ENCODE peak calls at places on chromosomes 16 and 17, in ten cellular contexts. U is endodermal cell, N is A549, S is tibial artery, A is cardiac muscle cell, P is astrocyte of the spinal cord, K is psoas muscle, J is vagina, C is cardiac fibroblast, G is mucosa of descending colon. L is an unnamed sample.

GRCh38 chr17:4986951-4987766 is at the start of gene CAMTA2:
- DNase-seq in G (peak; percentile 96), C (peak; percentile 73), P (peak; percentile 76), U (peak; percentile 94), A (peak; percentile 79), K (peak; percentile 97), N (peak; percentile 90), J (no peak), S (peak; percentile 96), L (peak; percentile 50)

GRCh38 chr17:4788807-4789700 is at the start of gene GLTPD2:
- DNase-seq in A (peak; percentile 11), J (no peak), K (no peak), N (no peak), G (peak; percentile 19), U (peak; percentile 83), S (no peak), C (no peak), P (no peak), L (no peak)

GRCh38 chr17:48174833-48175232 is 67.3 kb downstream of the SNX11 start:
- DNase-seq in G (no peak), P (no peak), N (no peak), C (no peak), A (no peak), K (no peak), S (no peak), J (no peak), U (no peak), L (no peak)

GRCh38 chr17:36505171-36505570 is 18.7 kb downstream of the ZNHIT3 start:
- DNase-seq in U (peak; percentile 40), J (no peak), P (no peak), A (no peak), G (no peak), K (no peak), S (no peak), N (no peak), C (no peak), L (no peak)

GRCh38 chr17:28412131-28412530 is 6.1 kb upstream of the SLC46A1 start:
- DNase-seq in C (no peak), A (no peak), G (no peak), P (no peak), N (no peak), K (no peak), J (no peak), U (no peak), S (no peak), L (no peak)

GRCh38 chr17:71780596-71780995 is 340.2 kb upstream of the SOX9 start:
- DNase-seq in P (no peak), S (no peak), U (no peak), N (no peak), A (no peak), G (no peak), C (no peak), K (no peak), J (no peak), L (no peak)

GRCh38 chr16:57590654-57591085 is 37.8 kb upstream of the ADGRG1 start:
- DNase-seq in S (peak; percentile 54), J (peak; percentile 90), U (no peak), N (peak; percentile 63), A (peak; percentile 76), C (peak; percentile 70), G (no peak), K (no peak), P (peak; percentile 79), L (peak; percentile 80)

GRCh38 chr16:68289621-68290329 is 21.0 kb downstream of the SLC7A6OS start:
- DNase-seq in C (peak; percentile 48), J (no peak), S (no peak), U (peak; percentile 55), N (no peak), G (no peak), A (peak; percentile 39), P (peak; percentile 31), K (no peak), L (peak; percentile 23)

GRCh38 chr16:81443688-81444447 is 740 bp upstream of the CMIP start:
- DNase-seq in A (no peak), P (no peak), C (no peak), N (no peak), G (peak; percentile 55), K (peak; percentile 70), J (no peak), U (peak; percentile 71), S (peak; percentile 76), L (no peak)

GRCh38 chr16:25106567-25107465 is 4.7 kb upstream of the LCMT1 start:
- DNase-seq in J (no peak), N (peak; percentile 92), G (peak; percentile 97), S (peak; percentile 97), P (peak; percentile 85), K (peak; percentile 98), C (peak; percentile 87), A (peak; percentile 92), U (peak; percentile 99), L (peak; percentile 86)

GRCh38 chr16:25107466-25107792 is 4.1 kb upstream of the LCMT1 start:
- DNase-seq in A (no peak), S (no peak), J (no peak), C (no peak), K (no peak), P (no peak), G (no peak), U (no peak), N (no peak), L (no peak)

GRCh38 chr16:25110392-25110947 is 1.1 kb upstream of the LCMT1 start:
- DNase-seq in J (no peak), P (no peak), G (no peak), N (no peak), S (no peak), K (no peak), U (no peak), C (no peak), A (no peak), L (peak; percentile 14)

GRCh38 chr16:25109643-25110042 is 1.9 kb upstream of the LCMT1 start:
- DNase-seq in A (peak; percentile 91), N (peak; percentile 78), S (no peak), P (peak; percentile 92), U (no peak), K (peak; percentile 76), J (no peak), G (peak; percentile 86), C (peak; percentile 91), L (peak; percentile 97)

GRCh38 chr16:25108054-25108453 is 3.5 kb upstream of the LCMT1 start:
- DNase-seq in C (no peak), K (no peak), J (no peak), N (no peak), S (no peak), G (no peak), P (no peak), U (peak; percentile 73), A (no peak), L (peak; percentile 7)
- TF ChIP-seq CTCF in C (no peak), K (no peak), J (no peak), N (no peak), S (no peak), G (no peak), P (no peak), U (peak; percentile 56), A (no peak), L (no peak)

DNA sequence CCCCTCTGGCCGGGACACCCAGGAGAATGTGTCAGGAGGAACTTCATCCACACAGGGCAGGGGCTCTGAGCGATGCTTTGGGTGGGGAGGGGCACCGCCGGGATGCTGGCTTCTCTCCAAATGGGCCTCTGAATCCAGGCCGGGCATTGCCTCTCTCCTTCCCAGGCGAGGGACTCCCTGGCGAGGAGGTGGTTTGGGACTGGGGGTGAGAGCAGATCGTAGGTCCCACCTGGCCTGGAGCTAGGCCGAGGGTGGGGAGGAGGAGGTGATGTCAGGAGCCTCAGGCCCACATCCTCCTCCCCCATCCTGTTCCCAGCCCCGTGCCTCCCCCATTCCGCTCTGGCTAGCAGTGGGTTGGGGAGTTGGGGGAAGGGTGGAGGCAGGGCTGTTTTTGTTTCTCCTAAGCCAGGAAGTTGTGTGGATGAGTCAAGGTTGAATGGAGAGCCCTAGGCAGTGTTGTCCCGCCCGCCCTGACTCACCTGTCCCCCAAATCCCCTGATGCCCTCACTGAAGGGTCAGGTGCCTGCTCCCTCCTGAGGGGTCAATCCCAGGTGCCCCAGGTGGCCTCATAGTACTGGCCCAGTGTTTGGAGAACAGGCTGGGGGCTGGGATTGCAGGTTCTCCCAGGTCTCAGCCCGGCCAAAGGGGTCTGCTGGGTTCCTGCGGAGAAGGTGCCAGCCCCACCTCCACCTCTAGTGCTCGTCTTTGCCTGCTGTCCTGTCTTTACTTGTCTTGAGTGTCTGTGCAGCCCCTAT is 2.8 kb downstream of the GRB7 start:
- DNase-seq in P (peak; percentile 32), N (peak; percentile 60), S (no peak), C (peak; percentile 50), U (peak; percentile 97), J (no peak), K (peak; percentile 32), G (peak; percentile 56), A (peak; percentile 63), L (peak; percentile 28)
- H3K4me3 ChIP-seq in P (no peak overlapping the region), N (peak overlapping the region; percentile 63), S (no peak overlapping the region), C (no peak overlapping the region), U (peak overlapping the region; percentile 87), J (peak overlapping the region; percentile 48), K (no peak overlapping the region), G (no peak overlapping the region), A (no peak overlapping the region), L (no peak overlapping the region)

GRCh38 chr16:88515405-88515804 is 54.8 kb upstream of the ZC3H18 start:
- DNase-seq in G (no peak), S (no peak), A (no peak), J (no peak), N (no peak), P (no peak), K (no peak), C (no peak), U (no peak), L (no peak)
- TF ChIP-seq CTCF in G (no peak), S (no peak), A (no peak), J (no peak), N (no peak), P (no peak), K (no peak), C (no peak), U (no peak), L (no peak)

GRCh38 chr17:17474341-17474740 is 2.5 kb upstream of the MED9 start:
- DNase-seq in G (no peak), N (no peak), P (no peak), S (no peak), K (no peak), C (no peak), U (no peak), J (no peak), A (no peak), L (no peak)

GRCh38 chr17:17469358-17469757 is 7.4 kb upstream of the MED9 start:
- DNase-seq in U (no peak), A (no peak), S (no peak), G (no peak), K (no peak), J (no peak), C (no peak), N (no peak), P (no peak), L (no peak)

GRCh38 chr17:17468217-17469010 is 8.4 kb upstream of the MED9 start:
- DNase-seq in N (no peak), A (no peak), G (peak; percentile 38), K (no peak), C (no peak), J (no peak), S (no peak), P (no peak), U (no peak), L (no peak)

GRCh38 chr17:17469996-17470395 is 6.8 kb upstream of the MED9 start:
- DNase-seq in N (no peak), S (no peak), J (no peak), C (no peak), P (no peak), G (no peak), A (no peak), K (no peak), U (no peak), L (no peak)

GRCh38 chr17:17472333-17472920 is 4.4 kb upstream of the MED9 start:
- DNase-seq in G (no peak), P (no peak), U (no peak), K (no peak), N (no peak), A (no peak), J (no peak), C (no peak), S (no peak), L (no peak)
- H3K4me3 ChIP-seq in G (no peak overlapping the region), P (no peak overlapping the region), U (no peak overlapping the region), K (no peak overlapping the region), N (no peak overlapping the region), A (no peak overlapping the region), J (no peak overlapping the region), C (no peak overlapping the region), S (no peak overlapping the region), L (no peak overlapping the region)